ENCODE peak calls at places on chromosomes 13 and 19, in seven cellular contexts. O, T, D, H, G, Z and B are unnamed samples.

GRCh38 chr13:43782686-43783085 is 4.1 kb downstream of the ENOX1 start:
- DNase-seq in H (peak), O (peak), G (no peak), D (no peak), Z (no peak), T (no peak), B (no peak)

GRCh38 chr13:98664047-98664446 is 87.1 kb upstream of the STK24 start:
- DNase-seq in T (peak), D (peak), Z (peak), O (peak), G (no peak), H (no peak), B (peak)

GRCh38 chr13:29497137-29497654 is 98.3 kb downstream of the SLC7A1 start:
- DNase-seq in H (no peak), Z (no peak), D (peak), O (no peak), T (peak), G (no peak), B (no peak)

GRCh38 chr19:14149011-14149410 is 12.6 kb upstream of the ASF1B start:
- DNase-seq in Z (no peak), H (no peak), D (no peak), G (no peak), T (no peak), O (no peak), B (no peak)

GRCh38 chr19:1245468-1245867 is 2.9 kb upstream of the MIDN start:
- DNase-seq in G (no peak), Z (no peak), T (no peak), H (no peak), D (no peak), O (no peak), B (no peak)

GRCh38 chr13:28579334-28579733 is 79.6 kb upstream of the POMP start:
- DNase-seq in H (no peak), T (peak), D (no peak), Z (no peak), G (no peak), O (no peak), B (no peak)

GRCh38 chr13:29143864-29144263 is 323.7 kb downstream of the MTUS2 start:
- DNase-seq in G (no peak), D (no peak), H (no peak), Z (no peak), O (no peak), T (no peak), B (no peak)

GRCh38 chr19:7986321-7987083 is 18.9 kb downstream of the ELAVL1 start:
- DNase-seq in D (peak), Z (peak), O (peak), G (no peak), T (no peak), H (peak), B (no peak)

GRCh38 chr19:52039169-52039568 is 9.5 kb downstream of the ZNF432 start:
- DNase-seq in G (no peak), H (no peak), D (no peak), T (no peak), Z (no peak), O (no peak), B (no peak)

GRCh38 chr13:29484236-29484635 is 111.3 kb downstream of the SLC7A1 start:
- DNase-seq in D (no peak), H (no peak), T (peak), Z (no peak), G (no peak), O (no peak), B (no peak)

GRCh38 chr13:75635101-75635620 is 969 bp upstream of the LMO7 start:
- DNase-seq in T (peak), D (peak), O (no peak), H (no peak), G (no peak), Z (no peak), B (no peak)

GRCh38 chr19:41264581-41265375 is 606 bp downstream of the HNRNPUL1 start:
- DNase-seq in Z (peak), D (peak), T (peak), G (no peak), O (peak), H (no peak), B (peak)

GRCh38 chr19:31675187-31675913 is 326.1 kb upstream of the TSHZ3 start:
- DNase-seq in G (no peak), Z (no peak), O (peak), D (peak), H (no peak), T (no peak), B (no peak)